ENCODE peak calls at places on chromosomes 4 and X, in six cellular contexts. One of them, this sample, is unnamed.

GRCh38 chrX:102958794-102959193 is 21.7 kb downstream of the RAB40AL start:
- DNase-seq in GM12865: no peak
- DNase-seq in adipocyte: no peak
- DNase-seq in cardiac fibroblast: no peak
- DNase-seq in fibroblast of the aortic adventitia: peak
- DNase-seq in left ventricle myocardium inferior: no peak
- DNase-seq in this sample: no peak

GRCh38 chr4:156169011-156169410 is 215.3 kb upstream of the CTSO start:
- DNase-seq in GM12865: peak
- DNase-seq in adipocyte: peak
- DNase-seq in cardiac fibroblast: peak
- DNase-seq in fibroblast of the aortic adventitia: peak
- DNase-seq in left ventricle myocardium inferior: peak
- DNase-seq in this sample: no peak

GRCh38 chr4:99436976-99437655 is 2.0 kb upstream of the ADH7 start:
- DNase-seq in GM12865: no peak
- DNase-seq in adipocyte: no peak
- DNase-seq in cardiac fibroblast: no peak
- DNase-seq in fibroblast of the aortic adventitia: no peak
- DNase-seq in left ventricle myocardium inferior: no peak
- DNase-seq in this sample: no peak

GRCh38 chrX:12239356-12240082 is 101.2 kb downstream of the FRMPD4 start:
- DNase-seq in GM12865: no peak
- DNase-seq in adipocyte: no peak
- DNase-seq in cardiac fibroblast: peak
- DNase-seq in fibroblast of the aortic adventitia: peak
- DNase-seq in left ventricle myocardium inferior: no peak
- DNase-seq in this sample: no peak

GRCh38 chrX:94051926-94052325 is 377.9 kb downstream of the FAM133A start:
- DNase-seq in GM12865: no peak
- DNase-seq in adipocyte: no peak
- DNase-seq in cardiac fibroblast: no peak
- DNase-seq in fibroblast of the aortic adventitia: no peak
- DNase-seq in left ventricle myocardium inferior: no peak
- DNase-seq in this sample: no peak

GRCh38 chr4:72602396-72602795 is 33.4 kb upstream of the ADAMTS3 start:
- DNase-seq in GM12865: no peak
- DNase-seq in adipocyte: no peak
- DNase-seq in cardiac fibroblast: no peak
- DNase-seq in fibroblast of the aortic adventitia: no peak
- DNase-seq in left ventricle myocardium inferior: no peak
- DNase-seq in this sample: no peak

GRCh38 chr4:157300678-157301077 is 80.2 kb downstream of the GRIA2 start:
- DNase-seq in GM12865: no peak
- DNase-seq in adipocyte: no peak
- DNase-seq in cardiac fibroblast: no peak
- DNase-seq in fibroblast of the aortic adventitia: no peak
- DNase-seq in left ventricle myocardium inferior: no peak
- DNase-seq in this sample: no peak

GRCh38 chr4:2250003-2250763 is 8.3 kb upstream of the HAUS3 start:
- DNase-seq in GM12865: no peak
- DNase-seq in adipocyte: no peak
- DNase-seq in cardiac fibroblast: no peak
- DNase-seq in fibroblast of the aortic adventitia: no peak
- DNase-seq in left ventricle myocardium inferior: no peak
- DNase-seq in this sample: no peak

GRCh38 chr4:108651068-108651794 is 832 bp downstream of the OSTC start:
- DNase-seq in GM12865: peak
- DNase-seq in adipocyte: peak
- DNase-seq in cardiac fibroblast: peak
- DNase-seq in fibroblast of the aortic adventitia: peak
- DNase-seq in left ventricle myocardium inferior: no peak
- DNase-seq in this sample: no peak

DNA sequence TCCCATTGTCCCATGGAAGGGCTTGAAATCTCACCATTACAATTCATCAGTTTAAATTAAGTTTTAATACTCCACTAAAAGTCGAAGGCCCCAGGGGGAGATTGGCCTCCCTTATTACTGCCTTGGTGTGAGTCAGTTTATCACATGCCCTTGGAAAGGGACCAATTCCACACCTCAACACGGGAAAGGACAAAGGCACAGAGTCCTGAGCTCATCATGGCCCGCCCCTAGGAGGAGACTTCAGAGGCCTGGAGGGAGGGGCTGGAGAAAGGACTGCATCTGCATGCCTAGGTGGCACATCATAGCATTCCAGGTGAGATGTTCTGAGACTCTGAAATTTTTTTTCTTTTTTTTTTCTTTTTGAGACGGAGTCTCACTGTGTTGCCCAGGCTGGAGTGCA is 2.8 kb upstream of the SEL1L3 start:
- DNase-seq in GM12865: no peak
- DNase-seq in adipocyte: no peak
- DNase-seq in cardiac fibroblast: no peak
- DNase-seq in fibroblast of the aortic adventitia: peak
- DNase-seq in left ventricle myocardium inferior: no peak
- DNase-seq in this sample: no peak
- H3K4me3 ChIP-seq in GM12865: no peak
- H3K4me3 ChIP-seq in adipocyte: no peak
- H3K4me3 ChIP-seq in cardiac fibroblast: no peak
- H3K4me3 ChIP-seq in fibroblast of the aortic adventitia: no peak
- H3K4me3 ChIP-seq in left ventricle myocardium inferior: no peak
- H3K4me3 ChIP-seq in this sample: no peak

DNA sequence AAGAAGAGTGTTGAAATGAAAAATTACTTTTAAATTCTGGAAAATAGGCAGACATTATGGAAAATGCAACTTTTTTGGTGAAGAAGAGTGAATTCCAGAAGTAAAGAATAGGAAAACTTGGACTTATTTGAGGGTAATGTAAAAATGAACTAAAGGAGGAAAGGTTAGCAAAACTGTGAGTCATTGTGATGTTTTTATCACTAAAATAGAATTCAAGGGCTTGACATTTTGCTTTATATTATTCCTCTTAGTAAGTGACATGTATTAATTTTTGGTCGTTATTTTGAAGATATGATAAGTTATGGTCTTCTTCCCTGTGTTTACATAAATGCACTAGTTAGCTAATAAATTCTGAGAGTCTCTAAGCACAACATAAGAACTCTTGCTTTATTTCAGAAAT is 390.9 kb downstream of the FAT4 start:
- DNase-seq in GM12865: no peak
- DNase-seq in adipocyte: peak
- DNase-seq in cardiac fibroblast: no peak
- DNase-seq in fibroblast of the aortic adventitia: no peak
- DNase-seq in left ventricle myocardium inferior: no peak
- DNase-seq in this sample: no peak
- H3K4me3 ChIP-seq in GM12865: no peak
- H3K4me3 ChIP-seq in adipocyte: no peak
- H3K4me3 ChIP-seq in cardiac fibroblast: no peak
- H3K4me3 ChIP-seq in fibroblast of the aortic adventitia: no peak
- H3K4me3 ChIP-seq in left ventricle myocardium inferior: no peak
- H3K4me3 ChIP-seq in this sample: no peak

GRCh38 chrX:153925387-153925738 is 701 bp downstream of the ARHGAP4 start:
- DNase-seq in GM12865: peak
- DNase-seq in adipocyte: no peak
- DNase-seq in cardiac fibroblast: no peak
- DNase-seq in fibroblast of the aortic adventitia: no peak
- DNase-seq in left ventricle myocardium inferior: no peak
- DNase-seq in this sample: no peak

GRCh38 chrX:153926863-153927685 is 1.0 kb upstream of the ARHGAP4 start:
- DNase-seq in GM12865: peak
- DNase-seq in adipocyte: no peak
- DNase-seq in cardiac fibroblast: peak
- DNase-seq in fibroblast of the aortic adventitia: peak
- DNase-seq in left ventricle myocardium inferior: peak
- DNase-seq in this sample: peak

GRCh38 chrX:153927686-153927935 is 1.5 kb upstream of the ARHGAP4 start:
- DNase-seq in GM12865: no peak
- DNase-seq in adipocyte: peak
- DNase-seq in cardiac fibroblast: no peak
- DNase-seq in fibroblast of the aortic adventitia: no peak
- DNase-seq in left ventricle myocardium inferior: no peak
- DNase-seq in this sample: no peak

GRCh38 chrX:153925739-153926593 is at the start of gene ARHGAP4:
- DNase-seq in GM12865: peak
- DNase-seq in adipocyte: no peak
- DNase-seq in cardiac fibroblast: no peak
- DNase-seq in fibroblast of the aortic adventitia: no peak
- DNase-seq in left ventricle myocardium inferior: no peak
- DNase-seq in this sample: peak

GRCh38 chrX:153926594-153926862 is 464 bp upstream of the ARHGAP4 start:
- DNase-seq in GM12865: no peak
- DNase-seq in adipocyte: no peak
- DNase-seq in cardiac fibroblast: no peak
- DNase-seq in fibroblast of the aortic adventitia: no peak
- DNase-seq in left ventricle myocardium inferior: no peak
- DNase-seq in this sample: no peak
- H3K4me3 ChIP-seq in GM12865: peak
- H3K4me3 ChIP-seq in adipocyte: peak
- H3K4me3 ChIP-seq in cardiac fibroblast: no peak
- H3K4me3 ChIP-seq in fibroblast of the aortic adventitia: no peak
- H3K4me3 ChIP-seq in left ventricle myocardium inferior: peak
- H3K4me3 ChIP-seq in this sample: peak

DNA sequence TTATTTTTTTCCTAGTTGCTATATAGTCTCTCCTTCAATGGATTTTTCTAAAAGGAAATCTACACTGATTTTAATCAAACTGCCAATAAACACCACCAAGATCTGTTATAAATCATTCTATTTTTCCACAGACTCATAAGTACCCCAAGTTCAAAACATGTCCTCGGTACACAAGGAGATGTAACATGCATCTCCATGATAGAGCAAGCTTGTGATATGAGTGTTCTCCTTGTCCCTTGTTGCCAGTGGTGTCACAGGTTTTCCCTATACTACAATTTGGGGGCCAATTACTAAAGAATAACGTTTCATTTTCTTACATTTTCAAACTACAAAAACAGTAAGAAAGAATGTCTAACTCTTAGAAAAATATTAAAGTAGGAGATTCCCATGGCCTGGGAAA is 491 bp downstream of the ARHGEF6 start:
- DNase-seq in GM12865: peak
- DNase-seq in adipocyte: no peak
- DNase-seq in cardiac fibroblast: no peak
- DNase-seq in fibroblast of the aortic adventitia: no peak
- DNase-seq in left ventricle myocardium inferior: no peak
- DNase-seq in this sample: no peak
- H3K4me3 ChIP-seq in GM12865: peak
- H3K4me3 ChIP-seq in adipocyte: peak
- H3K4me3 ChIP-seq in cardiac fibroblast: no peak
- H3K4me3 ChIP-seq in fibroblast of the aortic adventitia: no peak
- H3K4me3 ChIP-seq in left ventricle myocardium inferior: peak
- H3K4me3 ChIP-seq in this sample: peak

DNA sequence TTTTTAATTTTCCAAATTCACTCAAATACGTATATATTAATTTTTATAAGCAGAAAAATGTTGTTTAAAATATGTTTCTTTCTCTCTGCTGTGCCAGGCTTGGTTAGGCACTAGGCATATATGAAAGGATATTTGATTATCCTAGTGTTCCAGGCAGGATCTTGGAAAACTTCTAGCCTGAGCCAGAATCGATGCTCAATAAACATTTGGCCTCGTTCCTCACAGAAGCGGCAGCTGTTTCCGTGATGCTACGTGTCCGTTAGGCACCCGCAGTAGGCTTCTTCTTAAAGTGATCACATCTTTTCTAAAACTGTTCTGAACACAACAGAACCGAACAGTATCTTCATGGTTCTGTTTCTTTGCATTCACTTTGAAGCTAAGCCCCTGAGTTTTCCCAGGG is 50.1 kb upstream of the CRMP1 start:
- DNase-seq in GM12865: no peak
- DNase-seq in adipocyte: no peak
- DNase-seq in cardiac fibroblast: no peak
- DNase-seq in fibroblast of the aortic adventitia: no peak
- DNase-seq in left ventricle myocardium inferior: no peak
- DNase-seq in this sample: no peak
- H3K4me3 ChIP-seq in GM12865: no peak
- H3K4me3 ChIP-seq in adipocyte: no peak
- H3K4me3 ChIP-seq in cardiac fibroblast: no peak
- H3K4me3 ChIP-seq in fibroblast of the aortic adventitia: no peak
- H3K4me3 ChIP-seq in left ventricle myocardium inferior: no peak
- H3K4me3 ChIP-seq in this sample: no peak

GRCh38 chr4:119221412-119221811 is 8.9 kb downstream of the USP53 start:
- DNase-seq in GM12865: no peak
- DNase-seq in adipocyte: no peak
- DNase-seq in cardiac fibroblast: no peak
- DNase-seq in fibroblast of the aortic adventitia: no peak
- DNase-seq in left ventricle myocardium inferior: no peak
- DNase-seq in this sample: no peak

GRCh38 chr4:119212251-119212963 is at the start of gene USP53:
- DNase-seq in GM12865: peak
- DNase-seq in adipocyte: peak
- DNase-seq in cardiac fibroblast: peak
- DNase-seq in fibroblast of the aortic adventitia: peak
- DNase-seq in left ventricle myocardium inferior: peak
- DNase-seq in this sample: peak

GRCh38 chr4:119212964-119213606 is 572 bp downstream of the USP53 start:
- DNase-seq in GM12865: peak
- DNase-seq in adipocyte: peak
- DNase-seq in cardiac fibroblast: peak
- DNase-seq in fibroblast of the aortic adventitia: peak
- DNase-seq in left ventricle myocardium inferior: peak
- DNase-seq in this sample: peak

GRCh38 chr4:119218093-119218492 is 5.6 kb downstream of the USP53 start:
- DNase-seq in GM12865: no peak
- DNase-seq in adipocyte: no peak
- DNase-seq in cardiac fibroblast: no peak
- DNase-seq in fibroblast of the aortic adventitia: no peak
- DNase-seq in left ventricle myocardium inferior: no peak
- DNase-seq in this sample: no peak
- H3K4me3 ChIP-seq in GM12865: no peak
- H3K4me3 ChIP-seq in adipocyte: peak
- H3K4me3 ChIP-seq in cardiac fibroblast: no peak
- H3K4me3 ChIP-seq in fibroblast of the aortic adventitia: no peak
- H3K4me3 ChIP-seq in left ventricle myocardium inferior: no peak
- H3K4me3 ChIP-seq in this sample: no peak

DNA sequence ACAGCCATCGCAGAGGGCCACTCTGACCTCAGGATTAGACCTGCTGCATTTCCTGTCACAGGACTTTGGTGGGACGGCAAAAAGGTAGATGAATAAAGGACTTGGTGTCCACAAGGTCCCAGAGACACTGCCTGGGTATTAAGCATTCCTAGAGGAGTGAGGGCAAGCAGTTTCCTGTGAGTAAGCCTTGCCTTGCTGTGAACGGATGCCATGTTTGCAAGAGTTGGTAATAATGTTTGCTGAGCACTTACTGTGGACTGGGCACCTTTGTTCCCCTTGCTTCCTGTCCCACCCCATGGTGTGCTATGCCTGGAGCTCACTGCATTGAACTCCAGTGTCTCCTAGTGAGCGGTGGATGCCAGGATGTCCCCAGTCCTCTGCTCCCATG is 95.7 kb upstream of the MSX1 start:
- DNase-seq in GM12865: peak
- DNase-seq in adipocyte: peak
- DNase-seq in cardiac fibroblast: no peak
- DNase-seq in fibroblast of the aortic adventitia: no peak
- DNase-seq in left ventricle myocardium inferior: no peak
- DNase-seq in this sample: no peak
- H3K4me3 ChIP-seq in GM12865: no peak
- H3K4me3 ChIP-seq in adipocyte: no peak
- H3K4me3 ChIP-seq in cardiac fibroblast: no peak
- H3K4me3 ChIP-seq in fibroblast of the aortic adventitia: no peak
- H3K4me3 ChIP-seq in left ventricle myocardium inferior: no peak
- H3K4me3 ChIP-seq in this sample: no peak